ENCODE peak calls at places on chromosomes 6 and 20, in eight cellular contexts. One of them, this sample, is unnamed.

GRCh38 chr6:161985911-161986310 is 712.0 kb upstream of the AGPAT4 start:
- DNase-seq in spleen: no peak
- DNase-seq in heart right ventricle: no peak
- DNase-seq in CD4-positive, alpha-beta memory T cell: no peak
- DNase-seq in RWPE1: no peak
- DNase-seq in breast epithelium: no peak
- DNase-seq in left lung: no peak
- DNase-seq in coronary artery: no peak
- DNase-seq in this sample: no peak

GRCh38 chr20:41989935-41990635 is 371.9 kb upstream of the CHD6 start:
- DNase-seq in left lung: no peak
- DNase-seq in spleen: no peak
- DNase-seq in RWPE1: no peak
- DNase-seq in coronary artery: no peak
- DNase-seq in CD4-positive, alpha-beta memory T cell: no peak
- DNase-seq in heart right ventricle: no peak
- DNase-seq in breast epithelium: no peak
- DNase-seq in this sample: no peak

GRCh38 chr6:133286765-133287164 is 45.6 kb downstream of the EYA4 start:
- DNase-seq in coronary artery: no peak
- DNase-seq in RWPE1: no peak
- DNase-seq in left lung: no peak
- DNase-seq in spleen: no peak
- DNase-seq in breast epithelium: no peak
- DNase-seq in heart right ventricle: no peak
- DNase-seq in CD4-positive, alpha-beta memory T cell: no peak
- DNase-seq in this sample: no peak

GRCh38 chr6:130559166-130559565 is 193.3 kb downstream of the TMEM200A start:
- DNase-seq in spleen: no peak
- DNase-seq in breast epithelium: no peak
- DNase-seq in heart right ventricle: no peak
- DNase-seq in RWPE1: no peak
- DNase-seq in coronary artery: no peak
- DNase-seq in CD4-positive, alpha-beta memory T cell: no peak
- DNase-seq in left lung: no peak
- DNase-seq in this sample: no peak

GRCh38 chr20:688809-689208 is 13.2 kb upstream of the SCRT2 start:
- DNase-seq in breast epithelium: no peak
- DNase-seq in spleen: peak
- DNase-seq in RWPE1: no peak
- DNase-seq in coronary artery: no peak
- DNase-seq in left lung: no peak
- DNase-seq in heart right ventricle: no peak
- DNase-seq in CD4-positive, alpha-beta memory T cell: no peak
- DNase-seq in this sample: no peak

GRCh38 chr6:93787841-93788240 is 368.5 kb upstream of the EPHA7 start:
- DNase-seq in RWPE1: no peak
- DNase-seq in left lung: no peak
- DNase-seq in heart right ventricle: no peak
- DNase-seq in CD4-positive, alpha-beta memory T cell: no peak
- DNase-seq in breast epithelium: no peak
- DNase-seq in spleen: no peak
- DNase-seq in coronary artery: no peak
- DNase-seq in this sample: no peak

GRCh38 chr6:41488392-41489129 is 57.6 kb upstream of the FOXP4 start:
- DNase-seq in coronary artery: no peak
- DNase-seq in RWPE1: no peak
- DNase-seq in left lung: no peak
- DNase-seq in breast epithelium: no peak
- DNase-seq in spleen: peak
- DNase-seq in CD4-positive, alpha-beta memory T cell: no peak
- DNase-seq in heart right ventricle: no peak
- DNase-seq in this sample: no peak

GRCh38 chr6:15132854-15133670 is 112.8 kb upstream of the JARID2 start:
- DNase-seq in coronary artery: no peak
- DNase-seq in CD4-positive, alpha-beta memory T cell: no peak
- DNase-seq in spleen: no peak
- DNase-seq in heart right ventricle: no peak
- DNase-seq in breast epithelium: no peak
- DNase-seq in RWPE1: peak
- DNase-seq in left lung: no peak
- DNase-seq in this sample: no peak

GRCh38 chr6:157323114-157323923 is at the start of gene TMEM242:
- DNase-seq in heart right ventricle: peak
- DNase-seq in coronary artery: peak
- DNase-seq in spleen: peak
- DNase-seq in left lung: peak
- DNase-seq in RWPE1: peak
- DNase-seq in CD4-positive, alpha-beta memory T cell: peak
- DNase-seq in breast epithelium: peak
- DNase-seq in this sample: no peak

GRCh38 chr20:53078761-53079482 is 106.8 kb downstream of the TSHZ2 start:
- DNase-seq in heart right ventricle: no peak
- DNase-seq in coronary artery: no peak
- DNase-seq in left lung: no peak
- DNase-seq in CD4-positive, alpha-beta memory T cell: no peak
- DNase-seq in spleen: no peak
- DNase-seq in RWPE1: no peak
- DNase-seq in breast epithelium: no peak
- DNase-seq in this sample: no peak

GRCh38 chr20:62320581-62321354 is 18.0 kb downstream of the ADRM1 start:
- DNase-seq in heart right ventricle: peak
- DNase-seq in left lung: no peak
- DNase-seq in spleen: no peak
- DNase-seq in breast epithelium: no peak
- DNase-seq in coronary artery: no peak
- DNase-seq in CD4-positive, alpha-beta memory T cell: peak
- DNase-seq in RWPE1: peak
- DNase-seq in this sample: no peak

GRCh38 chr6:4853782-4854511 is 77.7 kb downstream of the CDYL start:
- DNase-seq in RWPE1: peak
- DNase-seq in spleen: no peak
- DNase-seq in heart right ventricle: no peak
- DNase-seq in breast epithelium: no peak
- DNase-seq in left lung: no peak
- DNase-seq in CD4-positive, alpha-beta memory T cell: no peak
- DNase-seq in coronary artery: no peak
- DNase-seq in this sample: no peak

GRCh38 chr6:159758031-159759001 is 3.5 kb upstream of the ACAT2 start:
- DNase-seq in breast epithelium: no peak
- DNase-seq in spleen: no peak
- DNase-seq in coronary artery: no peak
- DNase-seq in left lung: no peak
- DNase-seq in heart right ventricle: no peak
- DNase-seq in CD4-positive, alpha-beta memory T cell: no peak
- DNase-seq in RWPE1: peak
- DNase-seq in this sample: no peak

GRCh38 chr20:881051-881820 is 34.9 kb downstream of the ANGPT4 start:
- DNase-seq in RWPE1: peak
- DNase-seq in left lung: no peak
- DNase-seq in breast epithelium: no peak
- DNase-seq in coronary artery: no peak
- DNase-seq in spleen: peak
- DNase-seq in CD4-positive, alpha-beta memory T cell: no peak
- DNase-seq in heart right ventricle: no peak
- DNase-seq in this sample: no peak

GRCh38 chr6:98036344-98036743 is 753.3 kb upstream of the MMS22L start:
- DNase-seq in heart right ventricle: no peak
- DNase-seq in breast epithelium: no peak
- DNase-seq in coronary artery: no peak
- DNase-seq in CD4-positive, alpha-beta memory T cell: no peak
- DNase-seq in spleen: no peak
- DNase-seq in left lung: no peak
- DNase-seq in RWPE1: no peak
- DNase-seq in this sample: no peak

GRCh38 chr6:56374841-56375369 is 127.5 kb upstream of the COL21A1 start:
- DNase-seq in coronary artery: peak
- DNase-seq in left lung: no peak
- DNase-seq in CD4-positive, alpha-beta memory T cell: no peak
- DNase-seq in spleen: no peak
- DNase-seq in RWPE1: no peak
- DNase-seq in heart right ventricle: no peak
- DNase-seq in breast epithelium: no peak
- DNase-seq in this sample: no peak

GRCh38 chr20:63740070-63740500 is 509 bp downstream of the SLC2A4RG start:
- DNase-seq in CD4-positive, alpha-beta memory T cell: peak
- DNase-seq in spleen: peak
- DNase-seq in RWPE1: peak
- DNase-seq in breast epithelium: no peak
- DNase-seq in heart right ventricle: peak
- DNase-seq in coronary artery: peak
- DNase-seq in left lung: peak
- DNase-seq in this sample: peak

DNA sequence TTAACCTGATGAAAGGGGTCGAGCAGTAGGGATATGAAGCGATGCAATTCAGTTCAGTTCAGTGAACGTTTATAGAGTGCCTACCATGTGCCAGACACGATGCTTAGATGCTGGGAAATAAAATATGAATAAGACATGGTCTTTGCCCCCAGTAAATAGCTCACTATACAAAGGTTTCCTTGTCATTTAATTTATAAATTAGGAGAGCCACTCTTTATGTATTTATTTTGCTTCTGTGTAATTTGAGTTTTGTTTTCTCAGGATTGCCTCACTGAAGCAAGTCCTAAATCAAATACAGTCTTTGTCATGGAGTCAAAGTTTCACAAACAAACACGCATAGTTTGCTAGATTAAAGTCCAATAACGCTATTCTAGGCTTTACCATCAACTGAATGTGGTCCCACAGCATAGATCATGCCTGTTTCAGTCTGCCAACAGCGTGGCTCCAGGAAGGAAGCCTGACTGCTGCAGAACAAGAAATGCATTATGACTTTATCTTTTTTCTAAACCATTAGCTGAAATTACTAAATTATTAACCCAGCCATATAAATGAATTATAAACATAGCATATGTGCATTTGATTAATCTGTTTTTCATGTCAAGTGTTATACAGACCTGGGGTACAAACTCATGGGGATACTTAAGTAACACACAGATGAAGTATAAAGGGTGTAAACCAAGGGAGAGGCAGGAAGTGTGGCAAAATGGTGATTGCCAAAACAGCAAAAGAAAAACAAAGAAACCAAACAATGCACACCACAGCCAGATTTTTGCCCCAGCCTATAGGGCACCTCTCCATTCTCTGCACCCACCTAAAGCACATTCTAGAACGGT is 29.8 kb upstream of the CCN2 start:
- DNase-seq in CD4-positive, alpha-beta memory T cell: no peak
- DNase-seq in RWPE1: no peak
- DNase-seq in left lung: no peak
- DNase-seq in coronary artery: no peak
- DNase-seq in heart right ventricle: no peak
- DNase-seq in breast epithelium: no peak
- DNase-seq in spleen: no peak
- DNase-seq in this sample: no peak
- H3K27ac ChIP-seq in CD4-positive, alpha-beta memory T cell: no peak
- H3K27ac ChIP-seq in RWPE1: no peak
- H3K27ac ChIP-seq in left lung: no peak
- H3K27ac ChIP-seq in coronary artery: no peak
- H3K27ac ChIP-seq in heart right ventricle: no peak
- H3K27ac ChIP-seq in breast epithelium: no peak
- H3K27ac ChIP-seq in spleen: no peak
- H3K27ac ChIP-seq in this sample: no peak

DNA sequence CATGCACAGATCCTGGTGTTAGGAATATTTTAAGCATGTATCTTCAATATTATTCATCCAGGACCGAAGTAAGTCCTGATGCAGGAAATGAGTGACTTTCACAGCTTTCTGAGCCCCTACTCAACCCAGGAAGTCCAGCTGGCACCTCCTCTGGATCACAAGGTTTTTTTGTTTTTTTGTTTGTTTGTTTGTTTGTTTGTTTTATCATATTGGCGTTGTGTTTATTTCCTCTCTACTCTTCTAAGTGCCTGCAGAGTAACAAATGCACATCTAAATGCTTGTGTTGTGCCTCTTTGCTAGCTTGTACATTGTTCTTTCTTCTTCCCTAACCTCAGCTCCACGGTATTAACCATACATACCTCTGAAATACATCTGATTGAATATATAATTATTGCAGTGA is 594.3 kb upstream of the ADGRB3 start:
- DNase-seq in CD4-positive, alpha-beta memory T cell: no peak
- DNase-seq in spleen: no peak
- DNase-seq in heart right ventricle: no peak
- DNase-seq in breast epithelium: no peak
- DNase-seq in RWPE1: no peak
- DNase-seq in left lung: no peak
- DNase-seq in coronary artery: no peak
- DNase-seq in this sample: no peak
- H3K27ac ChIP-seq in CD4-positive, alpha-beta memory T cell: no peak
- H3K27ac ChIP-seq in spleen: no peak
- H3K27ac ChIP-seq in heart right ventricle: no peak
- H3K27ac ChIP-seq in breast epithelium: no peak
- H3K27ac ChIP-seq in RWPE1: no peak
- H3K27ac ChIP-seq in left lung: no peak
- H3K27ac ChIP-seq in coronary artery: no peak
- H3K27ac ChIP-seq in this sample: no peak

GRCh38 chr6:170404036-170404435 is 97.5 kb downstream of the FAM120B start:
- DNase-seq in coronary artery: no peak
- DNase-seq in RWPE1: no peak
- DNase-seq in spleen: no peak
- DNase-seq in left lung: no peak
- DNase-seq in CD4-positive, alpha-beta memory T cell: no peak
- DNase-seq in breast epithelium: no peak
- DNase-seq in heart right ventricle: no peak
- DNase-seq in this sample: no peak
- H3K27ac ChIP-seq in coronary artery: no peak
- H3K27ac ChIP-seq in RWPE1: peak
- H3K27ac ChIP-seq in spleen: no peak
- H3K27ac ChIP-seq in left lung: no peak
- H3K27ac ChIP-seq in CD4-positive, alpha-beta memory T cell: no peak
- H3K27ac ChIP-seq in breast epithelium: no peak
- H3K27ac ChIP-seq in heart right ventricle: no peak
- H3K27ac ChIP-seq in this sample: peak

GRCh38 chr6:113595921-113596376 is 261.2 kb upstream of the MARCKS start:
- DNase-seq in RWPE1: no peak
- DNase-seq in coronary artery: no peak
- DNase-seq in left lung: no peak
- DNase-seq in heart right ventricle: no peak
- DNase-seq in spleen: no peak
- DNase-seq in breast epithelium: no peak
- DNase-seq in CD4-positive, alpha-beta memory T cell: no peak
- DNase-seq in this sample: no peak
- H3K27ac ChIP-seq in RWPE1: no peak
- H3K27ac ChIP-seq in coronary artery: no peak
- H3K27ac ChIP-seq in left lung: no peak
- H3K27ac ChIP-seq in heart right ventricle: peak
- H3K27ac ChIP-seq in spleen: peak
- H3K27ac ChIP-seq in breast epithelium: peak
- H3K27ac ChIP-seq in CD4-positive, alpha-beta memory T cell: no peak
- H3K27ac ChIP-seq in this sample: no peak

GRCh38 chr20:7744411-7744810 is 195.8 kb downstream of the HAO1 start:
- DNase-seq in left lung: no peak
- DNase-seq in spleen: no peak
- DNase-seq in RWPE1: peak
- DNase-seq in breast epithelium: no peak
- DNase-seq in heart right ventricle: no peak
- DNase-seq in CD4-positive, alpha-beta memory T cell: no peak
- DNase-seq in coronary artery: no peak
- DNase-seq in this sample: no peak
- H3K27ac ChIP-seq in left lung: no peak
- H3K27ac ChIP-seq in spleen: no peak
- H3K27ac ChIP-seq in RWPE1: no peak
- H3K27ac ChIP-seq in breast epithelium: no peak
- H3K27ac ChIP-seq in heart right ventricle: no peak
- H3K27ac ChIP-seq in CD4-positive, alpha-beta memory T cell: no peak
- H3K27ac ChIP-seq in coronary artery: no peak
- H3K27ac ChIP-seq in this sample: no peak

This sample was measured in substantia nigra.